ENCODE peak calls at places on chromosomes 16 and 17, in ten cellular contexts. Y is mesendoderm; B is left ventricle myocardium inferior; C is colonic mucosa; X is cardiac muscle cell; D is GM23338; S is psoas muscle; V is Karpas-422; O is naive thymus-derived CD4-positive, alpha-beta T cell; W is heart left ventricle. F is an unnamed sample. For H3K4me1 and H3K36me3, the result is how much of the 10 kb centered on the place peaks cover.

GRCh38 chr16:19810817-19811731 is 73.6 kb downstream of the GPRC5B start:
- DNase-seq in Y (no peak), B (no peak), O (no peak), D (no peak), S (no peak), X (peak), V (no peak), W (no peak), C (no peak), F (no peak)

GRCh38 chr16:69116911-69117310 is 11.5 kb downstream of the HAS3 start:
- DNase-seq in W (no peak), B (no peak), S (no peak), C (no peak), D (no peak), Y (no peak), X (no peak), O (no peak), V (no peak), F (no peak)

GRCh38 chr16:21159281-21159951 is 942 bp downstream of the LDAF1 start:
- DNase-seq in W (peak), V (peak), D (peak), C (peak), O (peak), B (peak), X (no peak), Y (peak), S (peak), F (no peak)

GRCh38 chr17:66625321-66625767 is 209.6 kb upstream of the CACNG5 start:
- DNase-seq in C (no peak), S (no peak), O (peak), X (peak), D (peak), Y (peak), V (peak), W (no peak), B (no peak), F (no peak)

GRCh38 chr17:72588561-72588960 is 467.7 kb downstream of the SOX9 start:
- DNase-seq in B (no peak), S (no peak), C (peak), D (no peak), O (no peak), X (no peak), W (no peak), V (no peak), Y (no peak), F (no peak)

GRCh38 chr16:88842806-88843205 is 13.9 kb downstream of the GALNS start:
- DNase-seq in Y (no peak), S (no peak), C (no peak), D (no peak), B (no peak), W (no peak), O (no peak), V (no peak), X (no peak), F (no peak)

GRCh38 chr16:11232852-11233726 is 22.9 kb downstream of the SOCS1 start:
- DNase-seq in B (no peak), S (peak), C (peak), W (peak), D (peak), X (no peak), Y (peak), V (no peak), O (peak), F (peak)

GRCh38 chr17:18320301-18320700 is 5.2 kb downstream of the SMCR8 start:
- DNase-seq in W (no peak), Y (no peak), O (no peak), C (no peak), X (no peak), D (no peak), V (no peak), B (no peak), S (no peak), F (no peak)

GRCh38 chr17:60421273-60422161 is 772 bp upstream of the CHCT1 start:
- DNase-seq in X (peak), Y (peak), D (peak), C (peak), O (peak), S (peak), V (peak), W (peak), B (peak), F (peak)

GRCh38 chr17:63834431-63835166 is 7.1 kb upstream of the FTSJ3 start:
- DNase-seq in X (peak), D (peak), O (peak), C (no peak), B (no peak), V (peak), Y (peak), S (peak), W (no peak), F (peak)
- H3K27ac ChIP-seq in X (no peak), D (no peak), O (no peak), C (no peak), B (peak), V (no peak), Y (no peak), S (peak), W (no peak), F (peak)

GRCh38 chr17:39199673-39199985 is 454 bp upstream of the RPL19 start:
- DNase-seq in W (no peak), Y (no peak), C (no peak), D (no peak), B (no peak), X (no peak), S (no peak), V (no peak), O (no peak), F (no peak)
- H3K4me1 ChIP-seq in W (half or more), Y (under half), C (under half), D (under half), B (half or more), X (under half), S (under half), V (half or more), O (under half), F (under half)

GRCh38 chr17:4049546-4049945 is 85.3 kb upstream of the ATP2A3 start:
- DNase-seq in S (no peak), C (no peak), O (no peak), D (no peak), Y (no peak), W (no peak), B (no peak), V (no peak), X (no peak), F (no peak)
- H3K36me3 ChIP-seq in S (under half), C (under half), O (under half), D (under half), Y (under half), W (half or more), B (half or more), V (under half), X (under half), F (half or more)

GRCh38 chr16:49884033-49884707 is 28.3 kb upstream of the ZNF423 start:
- DNase-seq in V (no peak), D (no peak), B (no peak), S (no peak), X (peak), W (no peak), C (peak), O (no peak), Y (peak), F (no peak)

GRCh38 chr16:49881890-49882289 is 26.0 kb upstream of the ZNF423 start:
- DNase-seq in Y (no peak), S (no peak), O (no peak), X (no peak), V (no peak), C (no peak), D (no peak), B (no peak), W (no peak), F (no peak)

GRCh38 chr16:49886554-49887121 is 30.7 kb upstream of the ZNF423 start:
- DNase-seq in X (no peak), C (no peak), B (no peak), W (no peak), Y (peak), O (no peak), V (no peak), S (no peak), D (no peak), F (no peak)

GRCh38 chr16:49883111-49883829 is 27.4 kb upstream of the ZNF423 start:
- DNase-seq in S (no peak), V (no peak), B (no peak), C (no peak), W (no peak), X (no peak), O (no peak), Y (peak), D (no peak), F (no peak)
- H3K27ac ChIP-seq in S (no peak), V (no peak), B (no peak), C (no peak), W (no peak), X (no peak), O (no peak), Y (no peak), D (no peak), F (no peak)

DNA sequence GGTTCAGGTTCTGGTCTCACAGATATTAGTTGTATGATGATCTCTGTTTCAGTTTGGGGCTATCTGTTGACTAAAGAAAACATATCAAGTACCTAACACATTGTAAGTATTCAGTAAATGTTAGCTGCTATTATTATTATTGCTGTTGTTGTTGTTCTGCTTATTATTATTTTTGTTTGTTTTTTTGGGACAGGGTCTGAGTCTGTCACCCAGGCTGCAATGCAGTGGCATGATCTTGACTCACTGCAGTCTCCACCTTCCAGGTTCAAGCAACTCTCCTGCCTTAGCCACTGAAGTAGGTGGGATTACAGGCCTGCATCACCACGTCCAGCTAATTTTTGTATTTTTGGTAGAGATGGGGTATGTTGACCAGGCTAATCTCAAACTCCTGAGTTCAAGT is 44.5 kb downstream of the ARHGAP17 start:
- DNase-seq in D (no peak), W (no peak), S (no peak), B (no peak), O (no peak), C (no peak), X (no peak), Y (no peak), V (no peak), F (no peak)
- H3K4me1 ChIP-seq in D (under half), W (half or more), S (under half), B (half or more), O (under half), C (under half), X (under half), Y (under half), V (under half), F (under half)

DNA sequence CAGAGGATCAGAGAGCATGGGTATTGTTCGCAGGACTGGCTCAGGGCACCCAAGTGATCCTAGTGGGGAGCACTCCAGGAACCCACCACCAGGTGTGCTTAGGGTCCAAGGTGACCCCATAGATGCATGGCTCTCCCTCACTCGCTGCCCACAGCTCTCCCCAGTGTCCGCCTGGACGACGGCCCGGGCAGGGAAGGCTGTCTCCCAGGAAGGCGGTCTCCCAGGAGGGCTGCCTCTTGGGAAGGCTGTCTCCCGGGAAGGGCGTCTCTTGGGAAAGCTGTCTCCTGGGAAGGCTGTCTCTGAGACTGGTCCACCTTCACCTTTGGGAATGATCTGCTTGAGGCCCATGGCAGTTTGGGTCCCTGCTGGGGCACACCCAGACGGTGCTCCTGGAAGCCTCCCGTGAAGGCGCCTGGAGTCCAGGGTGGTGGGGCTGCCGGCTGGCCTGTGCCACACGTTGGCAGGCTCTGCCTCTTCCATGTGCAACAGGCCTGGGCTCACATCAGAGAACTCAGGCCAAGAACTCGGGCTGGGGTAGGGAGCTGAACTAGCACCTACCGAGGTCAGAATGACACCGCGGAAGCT is 5.0 kb downstream of the ECI1 start:
- DNase-seq in S (no peak), B (no peak), X (no peak), Y (no peak), V (no peak), O (no peak), D (no peak), W (no peak), C (no peak), F (no peak)
- H3K36me3 ChIP-seq in S (under half), B (half or more), X (under half), Y (under half), V (under half), O (under half), D (under half), W (half or more), C (under half), F (under half)

GRCh38 chr16:83206426-83206825 is 579.7 kb downstream of the CDH13 start:
- DNase-seq in W (no peak), O (no peak), S (no peak), V (no peak), D (no peak), C (no peak), X (peak), Y (no peak), B (no peak), F (no peak)
- H3K27ac ChIP-seq in W (no peak), O (no peak), S (no peak), V (no peak), D (no peak), C (no peak), X (no peak), Y (no peak), B (no peak), F (no peak)

GRCh38 chr17:46157443-46158107 is 35.7 kb downstream of the KANSL1 start:
- DNase-seq in W (no peak), D (no peak), C (no peak), B (no peak), V (peak), Y (no peak), O (no peak), S (no peak), X (peak), F (no peak)
- H3K4me1 ChIP-seq in W (half or more), D (half or more), C (under half), B (half or more), V (half or more), Y (under half), O (half or more), S (half or more), X (half or more), F (half or more)

F was measured in effector memory CD4-positive, alpha-beta T cell.